ENCODE peak calls at places on chromosome 2, in four cellular contexts. One of them, this sample, is unnamed.

GRCh38 chr2:144096531-144096930 is 423.4 kb downstream of the ZEB2 start:
- DNase-seq in CD8-positive, alpha-beta T cell: no peak
- DNase-seq in AG08396: peak; percentile 29
- DNase-seq in thoracic aorta: no peak
- DNase-seq in this sample: no peak

GRCh38 chr2:67986258-67986657 is 76.5 kb downstream of the C1D start:
- DNase-seq in CD8-positive, alpha-beta T cell: no peak
- DNase-seq in AG08396: no peak
- DNase-seq in thoracic aorta: no peak
- DNase-seq in this sample: no peak

GRCh38 chr2:119126650-119127049 is 31.9 kb downstream of the C1QL2 start:
- DNase-seq in AG08396: peak; percentile 34
- DNase-seq in CD8-positive, alpha-beta T cell: peak; percentile 57
- DNase-seq in thoracic aorta: no peak
- DNase-seq in this sample: no peak

GRCh38 chr2:25981596-25982272 is 563 bp downstream of the KIF3C start:
- DNase-seq in thoracic aorta: no peak
- DNase-seq in AG08396: peak; percentile 38
- DNase-seq in CD8-positive, alpha-beta T cell: no peak
- DNase-seq in this sample: no peak

GRCh38 chr2:12202301-12202700 is 455.9 kb downstream of the LPIN1 start:
- DNase-seq in thoracic aorta: no peak
- DNase-seq in CD8-positive, alpha-beta T cell: no peak
- DNase-seq in AG08396: peak; percentile 5
- DNase-seq in this sample: no peak

GRCh38 chr2:145751155-145751554 is 1231.2 kb upstream of the ZEB2 start:
- DNase-seq in AG08396: no peak
- DNase-seq in thoracic aorta: no peak
- DNase-seq in CD8-positive, alpha-beta T cell: no peak
- DNase-seq in this sample: no peak

GRCh38 chr2:45406626-45407025 is 204.4 kb downstream of the SRBD1 start:
- DNase-seq in CD8-positive, alpha-beta T cell: no peak
- DNase-seq in AG08396: no peak
- DNase-seq in thoracic aorta: no peak
- DNase-seq in this sample: no peak

GRCh38 chr2:216109962-216110614 is 940 bp downstream of the XRCC5 start:
- DNase-seq in thoracic aorta: no peak
- DNase-seq in CD8-positive, alpha-beta T cell: no peak
- DNase-seq in AG08396: peak; percentile 14
- DNase-seq in this sample: no peak

GRCh38 chr2:181457121-181457740 is at the start of gene ITGA4:
- DNase-seq in thoracic aorta: no peak
- DNase-seq in CD8-positive, alpha-beta T cell: peak; percentile 94
- DNase-seq in AG08396: peak; percentile 90
- DNase-seq in this sample: peak; percentile 94

GRCh38 chr2:55843992-55844345 is 79.6 kb downstream of the EFEMP1 start:
- DNase-seq in CD8-positive, alpha-beta T cell: no peak
- DNase-seq in thoracic aorta: no peak
- DNase-seq in AG08396: no peak
- DNase-seq in this sample: no peak

GRCh38 chr2:211737282-211737681 is 801.3 kb downstream of the ERBB4 start:
- DNase-seq in AG08396: no peak
- DNase-seq in CD8-positive, alpha-beta T cell: no peak
- DNase-seq in thoracic aorta: no peak
- DNase-seq in this sample: no peak

This sample was measured in lower leg skin.